ENCODE peak calls at places on chromosomes 16 and 17, in four cellular contexts. Y, C, L and M are unnamed samples.

GRCh38 chr17:83179811-83180210 is 100.4 kb downstream of the METRNL start:
- DNase-seq in Y (no peak), L (no peak), C (peak; percentile 55), M (no peak)

GRCh38 chr17:8875957-8876356 is 8.5 kb upstream of the PIK3R6 start:
- DNase-seq in Y (no peak), C (no peak), L (no peak), M (no peak)

GRCh38 chr17:9666461-9667050 is 21.2 kb downstream of the USP43 start:
- DNase-seq in L (no peak), Y (no peak), C (no peak), M (no peak)

GRCh38 chr17:55345132-55345531 is 76.5 kb downstream of the MMD start:
- DNase-seq in C (no peak), L (no peak), Y (no peak), M (no peak)

GRCh38 chr17:75557075-75557851 is 30.3 kb upstream of the MYO15B start:
- DNase-seq in C (no peak), Y (peak; percentile 77), L (no peak), M (no peak)

GRCh38 chr16:14371778-14372431 is 258.2 kb downstream of the PARN start:
- DNase-seq in L (no peak), C (no peak), Y (no peak), M (no peak)

GRCh38 chr16:70800798-70801480 is at the start of gene VAC14:
- DNase-seq in L (peak; percentile 91), C (peak; percentile 96), Y (peak; percentile 76), M (peak; percentile 61)

GRCh38 chr17:61250335-61250890 is 149.2 kb upstream of the TBX2 start:
- DNase-seq in Y (peak; percentile 69), C (no peak), L (no peak), M (no peak)

GRCh38 chr16:49993579-49993978 is 31.4 kb upstream of the CNEP1R1 start:
- DNase-seq in C (no peak), Y (no peak), L (no peak), M (no peak)

GRCh38 chr16:50539053-50539615 is 9.1 kb upstream of the NKD1 start:
- DNase-seq in L (no peak), Y (no peak), C (peak; percentile 43), M (no peak)

GRCh38 chr16:27363797-27364196 is 38.2 kb upstream of the IL21R start:
- DNase-seq in Y (no peak), C (no peak), L (peak; percentile 33), M (no peak)

GRCh38 chr16:9015489-9015888 is 51.8 kb upstream of the USP7 start:
- DNase-seq in L (no peak), C (no peak), Y (no peak), M (no peak)
- TF ChIP-seq CTCF in L (no peak), C (no peak), Y (no peak), M (no peak)

DNA sequence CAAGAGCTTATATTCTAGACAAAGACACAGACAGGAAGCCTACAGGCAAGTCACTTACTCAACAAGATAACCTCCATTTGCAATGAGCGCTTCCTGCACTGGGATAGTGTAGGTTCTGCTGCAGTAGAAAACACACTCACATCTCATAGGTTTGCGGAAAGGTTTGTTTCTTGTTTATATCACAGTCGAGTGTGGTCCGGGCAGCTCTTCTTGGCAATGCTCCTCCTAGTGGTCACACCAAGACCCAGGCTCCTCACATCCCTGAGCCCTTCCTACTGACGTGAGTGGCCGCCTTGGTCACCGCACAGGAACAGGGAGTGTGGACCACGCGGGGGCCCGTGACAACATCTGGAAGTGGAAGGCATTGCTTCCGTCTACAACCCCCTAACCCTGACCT is 48.0 kb upstream of the RBFOX3 start:
- DNase-seq in C (peak; percentile 35), Y (peak; percentile 5), L (no peak), M (no peak)
- TF ChIP-seq CTCF in C (no peak), Y (peak; percentile 69), L (no peak), M (peak; percentile 43)

DNA sequence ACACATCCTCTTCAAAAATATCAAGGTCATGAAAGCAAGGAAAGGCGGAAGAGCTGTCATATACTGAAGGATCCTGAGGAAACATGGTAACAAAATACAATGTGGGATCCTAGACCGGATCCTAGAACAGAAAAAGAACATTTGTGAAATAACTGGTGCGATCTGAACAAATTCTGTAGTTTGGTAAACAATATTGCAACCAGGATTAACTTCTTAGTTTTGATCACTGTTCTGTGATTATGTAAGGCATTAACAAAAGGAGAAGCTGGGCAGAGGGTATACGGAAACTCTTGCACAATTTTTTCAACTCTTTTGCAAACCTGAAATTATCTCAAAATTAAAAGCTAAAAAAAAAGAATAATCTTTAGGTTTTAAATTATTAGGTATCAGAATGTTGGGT is 109.7 kb downstream of the TRIM37 start:
- DNase-seq in L (no peak), C (no peak), Y (no peak), M (no peak)
- TF ChIP-seq CTCF in L (no peak), C (no peak), Y (no peak), M (no peak)

GRCh38 chr17:31092475-31093064 is 2.2 kb upstream of the NF1 start:
- DNase-seq in C (no peak), L (no peak), Y (no peak), M (no peak)
- TF ChIP-seq CTCF in C (no peak), L (no peak), Y (no peak), M (no peak)

DNA sequence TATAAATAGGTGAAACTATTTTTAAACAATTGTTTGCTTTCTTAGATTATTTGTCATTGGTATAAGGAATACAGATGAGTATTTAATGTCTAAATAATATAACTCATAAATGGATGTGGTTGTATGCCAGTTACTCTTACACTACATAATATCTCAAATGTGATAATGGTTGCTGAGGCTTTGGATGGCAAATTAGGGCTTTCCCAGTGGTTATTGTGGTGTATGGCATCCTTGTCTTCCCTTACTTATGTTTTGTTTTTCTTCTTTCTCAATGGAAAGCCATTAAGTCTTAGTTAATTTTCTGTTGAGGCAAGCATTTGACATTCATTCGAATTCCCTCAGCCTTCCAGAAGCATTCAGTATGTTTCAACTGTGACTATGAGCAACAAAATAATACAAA is 10.5 kb downstream of the OMG start:
- DNase-seq in L (no peak), C (no peak), Y (no peak), M (no peak)
- TF ChIP-seq CTCF in L (no peak), C (no peak), Y (peak; percentile 40), M (no peak)

DNA sequence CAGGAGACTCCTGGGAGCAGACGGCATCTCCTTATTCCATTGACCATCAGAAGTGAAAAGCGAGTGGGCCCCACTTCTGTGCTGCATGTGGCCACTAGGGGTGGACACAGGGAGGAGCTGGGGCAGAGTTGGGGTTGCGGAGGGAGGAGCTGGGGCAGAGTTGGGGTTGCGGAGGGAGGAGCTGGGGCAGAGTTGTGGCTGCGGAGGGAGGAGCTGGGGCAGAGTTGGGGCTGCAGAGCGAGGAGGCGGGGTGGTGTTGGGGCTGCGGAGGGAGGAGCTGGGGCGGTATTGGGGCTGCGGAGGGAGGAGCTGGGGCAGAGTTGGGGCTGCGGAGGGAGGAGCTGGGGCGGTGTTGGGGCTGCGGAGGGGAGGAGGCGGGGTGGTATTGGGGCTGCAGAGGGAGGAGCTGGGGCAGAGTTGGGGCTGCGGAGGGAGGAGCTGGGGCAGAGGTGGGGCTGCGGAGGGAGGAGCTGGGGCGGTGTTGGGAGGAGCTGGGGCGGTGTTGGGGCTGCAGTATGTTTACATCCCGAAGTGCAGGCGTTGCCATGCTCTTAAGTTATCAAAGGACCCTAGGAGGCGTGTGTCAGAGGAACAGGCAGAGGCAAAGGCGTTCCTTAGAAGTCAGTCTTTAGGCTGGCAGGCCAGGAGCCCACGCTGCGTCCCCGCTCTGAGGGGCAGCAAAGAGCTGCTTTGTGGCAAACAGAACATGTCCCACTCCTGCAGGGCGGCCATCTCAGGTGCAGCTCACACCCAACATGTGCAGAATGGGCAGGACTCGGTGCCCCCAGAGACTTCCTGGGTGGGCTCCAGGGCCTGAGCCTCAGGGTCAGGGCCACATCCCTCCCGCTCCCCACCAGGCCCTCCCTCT is 76.0 kb downstream of the ZNF778 start:
- DNase-seq in Y (no peak), C (no peak), L (no peak), M (no peak)
- TF ChIP-seq CTCF in Y (peak; percentile 38), C (no peak), L (no peak), M (peak; percentile 43)

GRCh38 chr16:58107228-58107627 is 22.0 kb downstream of the CFAP20 start:
- DNase-seq in C (no peak), L (no peak), Y (no peak), M (no peak)
- TF ChIP-seq CTCF in C (no peak), L (no peak), Y (peak; percentile 28), M (peak; percentile 27)

GRCh38 chr17:11293480-11293879 is 52.5 kb downstream of the SHISA6 start:
- DNase-seq in L (no peak), C (no peak), Y (no peak), M (no peak)

GRCh38 chr17:11294826-11295225 is 53.8 kb downstream of the SHISA6 start:
- DNase-seq in Y (no peak), C (no peak), L (no peak), M (no peak)

GRCh38 chr17:11300201-11300600 is 59.2 kb downstream of the SHISA6 start:
- DNase-seq in L (no peak), C (no peak), Y (no peak), M (no peak)

GRCh38 chr17:11298401-11298800 is 57.4 kb downstream of the SHISA6 start:
- DNase-seq in Y (no peak), C (no peak), L (no peak), M (no peak)

GRCh38 chr17:11296994-11297393 is 56.0 kb downstream of the SHISA6 start:
- DNase-seq in C (no peak), Y (no peak), L (no peak), M (no peak)
- TF ChIP-seq CTCF in C (no peak), Y (peak; percentile 55), L (no peak), M (no peak)